ENCODE peak calls at places on chromosomes 3 and 15, in seven cellular contexts. V, I, Z, J, S, H and X are unnamed samples.

GRCh38 chr3:122322095-122323075 is 2.7 kb upstream of the CSTA start:
- DNase-seq in V (no peak), I (no peak), Z (no peak), J (no peak), S (no peak), H (no peak), X (no peak)

GRCh38 chr15:31317033-31317979 is 9.3 kb upstream of the KLF13 start:
- DNase-seq in V (no peak), I (no peak), Z (no peak), J (no peak), S (no peak), H (no peak), X (no peak)

GRCh38 chr15:39581501-39582285 is 814 bp downstream of the THBS1 start:
- DNase-seq in V (peak; percentile 61), I (peak; percentile 66), Z (peak; percentile 13), J (peak; percentile 87), S (peak; percentile 78), H (peak; percentile 65), X (no peak)

GRCh38 chr15:82093774-82094211 is 48.0 kb upstream of the MEX3B start:
- DNase-seq in V (no peak), I (no peak), Z (no peak), J (no peak), S (peak; percentile 67), H (no peak), X (no peak)

GRCh38 chr3:113825090-113825489 is 13.5 kb upstream of the GRAMD1C start:
- DNase-seq in V (no peak), I (no peak), Z (no peak), J (no peak), S (no peak), H (no peak), X (no peak)

GRCh38 chr15:75042730-75043508 is 19.5 kb downstream of the PPCDC start:
- DNase-seq in V (peak; percentile 54), I (peak; percentile 48), Z (peak; percentile 25), J (peak; percentile 84), S (peak; percentile 41), H (peak; percentile 86), X (no peak)

GRCh38 chr3:133246119-133246518 is 153.7 kb upstream of the BFSP2 start:
- DNase-seq in V (no peak), I (no peak), Z (no peak), J (no peak), S (no peak), H (no peak), X (no peak)

GRCh38 chr15:51649659-51650521 is 27.3 kb upstream of the DMXL2 start:
- DNase-seq in V (peak; percentile 13), I (peak; percentile 73), Z (peak; percentile 34), J (peak; percentile 59), S (peak; percentile 77), H (no peak), X (no peak)

GRCh38 chr3:45906681-45907220 is 20.4 kb downstream of the CCR9 start:
- DNase-seq in V (no peak), I (peak; percentile 43), Z (no peak), J (no peak), S (peak; percentile 69), H (no peak), X (no peak)

GRCh38 chr3:174397848-174398247 is 461.3 kb upstream of the NAALADL2 start:
- DNase-seq in V (no peak), I (no peak), Z (no peak), J (no peak), S (peak; percentile 47), H (no peak), X (no peak)

GRCh38 chr3:106635271-106635670 is 742.0 kb upstream of the CCDC54 start:
- DNase-seq in V (no peak), I (no peak), Z (no peak), J (no peak), S (peak; percentile 97), H (no peak), X (no peak)

GRCh38 chr3:174251696-174252095 is 607.4 kb upstream of the NAALADL2 start:
- DNase-seq in V (no peak), I (no peak), Z (no peak), J (no peak), S (peak; percentile 35), H (no peak), X (no peak)

GRCh38 chr3:150870406-150870805 is 34.8 kb downstream of the MINDY4B start:
- DNase-seq in V (no peak), I (no peak), Z (no peak), J (no peak), S (peak; percentile 77), H (no peak), X (no peak)

GRCh38 chr15:80483656-80484055 is 79.5 kb downstream of the ARNT2 start:
- DNase-seq in V (no peak), I (no peak), Z (no peak), J (no peak), S (no peak), H (no peak), X (no peak)

GRCh38 chr3:135143474-135143873 is 348.4 kb downstream of the EPHB1 start:
- DNase-seq in V (no peak), I (no peak), Z (no peak), J (no peak), S (no peak), H (no peak), X (no peak)
- TF ChIP-seq CTCF in V (no peak), I (no peak), Z (no peak), J (no peak), S (no peak), H (no peak), X (no peak)

DNA sequence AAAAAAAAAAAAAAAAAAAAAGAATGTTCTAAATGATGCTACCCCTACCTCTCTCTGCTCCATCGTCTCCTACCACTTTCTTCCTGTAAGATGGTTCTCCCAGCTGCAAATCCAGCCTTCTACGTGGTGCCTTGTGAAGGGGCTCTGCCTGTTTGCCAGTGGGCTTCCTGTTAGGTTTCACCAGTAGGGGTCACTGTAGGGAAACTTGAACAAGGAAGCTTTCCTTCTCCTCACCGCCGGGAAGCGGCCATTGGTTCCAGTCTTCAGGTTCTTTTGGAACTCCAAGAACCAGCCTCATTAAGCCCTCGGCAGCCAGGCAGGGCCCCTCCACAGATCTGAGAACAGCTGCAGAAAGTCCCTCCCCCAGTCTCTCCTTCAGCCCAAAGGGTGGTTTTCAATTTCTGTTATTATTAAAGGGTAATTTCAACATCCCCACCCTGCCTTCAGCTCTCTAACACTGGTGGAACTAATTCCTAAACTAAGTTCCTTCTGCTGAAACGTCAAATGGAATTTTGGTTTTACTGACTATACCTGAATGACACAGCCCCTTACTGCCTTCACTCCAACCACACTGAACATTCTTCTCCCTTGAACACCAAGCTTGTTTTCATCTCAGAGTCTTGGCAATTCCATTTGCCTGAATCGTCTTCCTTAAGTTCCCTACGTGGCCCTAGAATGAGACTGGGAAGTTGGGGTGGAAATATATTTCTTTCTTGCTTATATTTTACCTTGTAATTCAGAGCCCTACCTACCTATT is 13.5 kb downstream of the MCCC1 start:
- DNase-seq in V (no peak), I (peak; percentile 78), Z (peak; percentile 14), J (peak; percentile 29), S (peak; percentile 28), H (no peak), X (no peak)
- TF ChIP-seq CTCF in V (no peak), I (peak; percentile 68), Z (peak; percentile 58), J (peak; percentile 26), S (peak; percentile 29), H (no peak), X (peak; percentile 46)

DNA sequence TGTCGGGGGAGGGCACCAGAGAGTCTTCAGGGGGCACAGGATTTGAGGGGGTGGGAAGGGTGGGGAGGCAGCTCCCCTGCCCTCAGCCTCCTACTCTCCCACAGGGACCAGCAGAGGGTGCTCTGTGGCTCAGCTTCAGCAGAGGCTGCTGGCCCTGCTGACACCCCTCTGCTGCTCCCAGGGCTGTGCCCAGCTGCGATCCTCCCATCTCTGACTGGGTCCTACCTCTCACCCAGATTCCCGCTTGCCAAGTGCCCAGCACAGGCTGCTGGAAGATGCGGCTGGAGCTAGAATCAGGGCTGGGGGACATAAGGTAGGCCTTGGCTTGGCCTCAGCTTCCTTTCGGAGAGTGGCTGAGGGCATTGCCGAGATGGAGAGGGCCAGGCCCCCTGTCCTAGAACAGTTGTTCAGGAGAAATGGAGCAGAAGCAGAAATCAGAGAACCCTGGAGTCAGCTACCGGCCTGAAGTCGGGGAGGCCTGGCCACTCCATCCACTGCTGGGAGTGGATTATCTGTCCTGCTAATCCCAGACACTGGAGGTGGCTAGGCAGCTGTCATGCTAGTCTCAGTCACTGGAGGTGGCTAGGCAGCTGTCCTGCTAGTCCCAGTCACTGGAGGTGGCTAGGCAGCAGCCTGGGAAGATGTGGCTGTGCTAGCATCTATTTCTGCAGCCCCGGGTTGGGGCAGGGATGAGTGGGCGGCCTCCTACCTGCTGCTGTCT is 3.9 kb downstream of the GRM2 start:
- DNase-seq in V (no peak), I (peak; percentile 51), Z (no peak), J (no peak), S (no peak), H (peak; percentile 16), X (peak; percentile 76)
- TF ChIP-seq CTCF in V (no peak), I (peak; percentile 47), Z (no peak), J (no peak), S (no peak), H (no peak), X (peak; percentile 17)

GRCh38 chr3:47385796-47386195 is 5.0 kb downstream of the PTPN23 start:
- DNase-seq in V (no peak), I (no peak), Z (no peak), J (no peak), S (no peak), H (no peak), X (no peak)
- TF ChIP-seq CTCF in V (no peak), I (no peak), Z (no peak), J (no peak), S (no peak), H (no peak), X (no peak)

DNA sequence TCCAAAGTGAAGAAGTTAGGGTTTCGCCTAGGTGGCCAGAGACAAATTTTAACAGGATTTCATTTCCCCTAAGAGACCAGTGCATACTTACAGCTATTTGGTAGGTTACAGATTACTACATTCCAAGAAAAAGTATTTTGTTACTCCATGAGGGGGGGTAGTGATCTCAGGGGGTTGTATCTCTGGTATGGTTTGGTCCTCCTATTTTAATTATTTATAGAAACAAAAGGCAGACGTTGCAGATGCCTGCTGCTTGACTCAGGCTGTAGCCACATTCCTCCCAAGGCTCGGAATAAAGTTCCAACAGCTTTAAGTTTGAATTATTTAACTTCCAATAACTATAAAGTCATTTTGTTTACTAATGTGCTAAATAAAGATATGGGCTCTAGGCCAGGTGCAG is 1.3 kb upstream of the TRIM59 start:
- DNase-seq in V (no peak), I (no peak), Z (no peak), J (no peak), S (peak; percentile 96), H (no peak), X (no peak)
- TF ChIP-seq CTCF in V (no peak), I (no peak), Z (no peak), J (no peak), S (peak; percentile 46), H (no peak), X (peak; percentile 14)

GRCh38 chr3:84136425-84136824 is 822.4 kb upstream of the CADM2 start:
- DNase-seq in V (no peak), I (peak; percentile 8), Z (no peak), J (no peak), S (no peak), H (no peak), X (no peak)
- TF ChIP-seq CTCF in V (no peak), I (peak; percentile 49), Z (peak; percentile 40), J (no peak), S (no peak), H (no peak), X (peak; percentile 43)

DNA sequence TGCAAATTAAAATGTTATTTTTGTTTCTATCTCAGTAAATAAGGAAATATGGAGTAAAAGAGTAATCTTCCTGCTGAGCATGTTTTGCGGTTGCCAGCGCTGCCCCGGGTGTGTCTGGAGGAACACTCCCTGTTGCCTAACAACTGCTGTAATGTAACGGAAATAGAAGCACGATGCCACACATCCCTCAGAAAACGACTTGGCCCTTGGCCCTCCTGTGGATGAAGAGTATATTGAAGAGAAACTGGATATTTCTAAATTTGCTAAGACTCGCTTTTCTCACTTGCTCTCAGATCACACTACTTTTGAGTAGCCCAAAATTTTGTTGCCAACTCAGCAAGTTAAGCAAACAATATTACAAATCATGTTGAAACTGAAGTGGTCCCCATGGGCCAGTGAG is 18.9 kb downstream of the CX3CR1 start:
- DNase-seq in V (peak; percentile 28), I (no peak), Z (no peak), J (peak; percentile 43), S (peak; percentile 95), H (peak; percentile 60), X (peak; percentile 85)
- TF ChIP-seq CTCF in V (no peak), I (no peak), Z (peak; percentile 43), J (no peak), S (peak; percentile 58), H (no peak), X (peak; percentile 46)